ENCODE peak calls at places on chromosomes 5 and 9, in six cellular contexts. One of them, this sample, is unnamed.

GRCh38 chr5:113081881-113082546 is 105.4 kb downstream of the DCP2 start:
- DNase-seq in ovary: no peak
- DNase-seq in IMR-90: peak
- DNase-seq in K562: no peak
- DNase-seq in right atrium auricular region: no peak
- DNase-seq in tibial artery: no peak
- DNase-seq in this sample: no peak

GRCh38 chr9:86978986-86979385 is 31.7 kb upstream of the GAS1 start:
- DNase-seq in ovary: no peak
- DNase-seq in IMR-90: peak
- DNase-seq in K562: no peak
- DNase-seq in right atrium auricular region: no peak
- DNase-seq in tibial artery: no peak
- DNase-seq in this sample: no peak

GRCh38 chr5:93246093-93246855 is 334.7 kb downstream of the NR2F1-AS1 start:
- DNase-seq in ovary: peak
- DNase-seq in IMR-90: peak
- DNase-seq in K562: no peak
- DNase-seq in right atrium auricular region: no peak
- DNase-seq in tibial artery: no peak
- DNase-seq in this sample: peak

GRCh38 chr9:125700791-125701190 is 6.2 kb downstream of the MAPKAP1 start:
- DNase-seq in ovary: no peak
- DNase-seq in IMR-90: peak
- DNase-seq in K562: no peak
- DNase-seq in right atrium auricular region: no peak
- DNase-seq in tibial artery: no peak
- DNase-seq in this sample: no peak

GRCh38 chr5:153159611-153160010 is 330.9 kb upstream of the GRIA1 start:
- DNase-seq in ovary: no peak
- DNase-seq in IMR-90: no peak
- DNase-seq in K562: no peak
- DNase-seq in right atrium auricular region: no peak
- DNase-seq in tibial artery: no peak
- DNase-seq in this sample: no peak

GRCh38 chr9:29439961-29440360 is 1866.7 kb upstream of the C9orf72 start:
- DNase-seq in ovary: no peak
- DNase-seq in IMR-90: no peak
- DNase-seq in K562: no peak
- DNase-seq in right atrium auricular region: no peak
- DNase-seq in tibial artery: no peak
- DNase-seq in this sample: no peak

GRCh38 chr5:153784277-153784676 is 254.4 kb downstream of the FAM114A2 start:
- DNase-seq in ovary: no peak
- DNase-seq in IMR-90: no peak
- DNase-seq in K562: no peak
- DNase-seq in right atrium auricular region: no peak
- DNase-seq in tibial artery: no peak
- DNase-seq in this sample: no peak

GRCh38 chr5:147234825-147235635 is at the start of gene STK32A:
- DNase-seq in ovary: peak
- DNase-seq in IMR-90: no peak
- DNase-seq in K562: no peak
- DNase-seq in right atrium auricular region: no peak
- DNase-seq in tibial artery: peak
- DNase-seq in this sample: peak

GRCh38 chr5:107169871-107170270 is 500.9 kb downstream of the EFNA5 start:
- DNase-seq in ovary: no peak
- DNase-seq in IMR-90: no peak
- DNase-seq in K562: no peak
- DNase-seq in right atrium auricular region: no peak
- DNase-seq in tibial artery: no peak
- DNase-seq in this sample: no peak

GRCh38 chr5:98742395-98743073 is 30.9 kb upstream of the RGMB start:
- DNase-seq in ovary: no peak
- DNase-seq in IMR-90: no peak
- DNase-seq in K562: no peak
- DNase-seq in right atrium auricular region: no peak
- DNase-seq in tibial artery: no peak
- DNase-seq in this sample: no peak

GRCh38 chr9:126505697-126506346 is 107.9 kb upstream of the LMX1B start:
- DNase-seq in ovary: no peak
- DNase-seq in IMR-90: no peak
- DNase-seq in K562: no peak
- DNase-seq in right atrium auricular region: no peak
- DNase-seq in tibial artery: peak
- DNase-seq in this sample: no peak

GRCh38 chr5:72515211-72515610 is 8.0 kb upstream of the ZNF366 start:
- DNase-seq in ovary: no peak
- DNase-seq in IMR-90: no peak
- DNase-seq in K562: no peak
- DNase-seq in right atrium auricular region: no peak
- DNase-seq in tibial artery: no peak
- DNase-seq in this sample: no peak

GRCh38 chr5:72522607-72523006 is 15.4 kb upstream of the ZNF366 start:
- DNase-seq in ovary: no peak
- DNase-seq in IMR-90: no peak
- DNase-seq in K562: no peak
- DNase-seq in right atrium auricular region: no peak
- DNase-seq in tibial artery: no peak
- DNase-seq in this sample: no peak

GRCh38 chr5:72517961-72518690 is 10.9 kb upstream of the ZNF366 start:
- DNase-seq in ovary: no peak
- DNase-seq in IMR-90: no peak
- DNase-seq in K562: no peak
- DNase-seq in right atrium auricular region: peak
- DNase-seq in tibial artery: peak
- DNase-seq in this sample: no peak

GRCh38 chr5:72516916-72517315 is 9.7 kb upstream of the ZNF366 start:
- DNase-seq in ovary: no peak
- DNase-seq in IMR-90: no peak
- DNase-seq in K562: no peak
- DNase-seq in right atrium auricular region: no peak
- DNase-seq in tibial artery: no peak
- DNase-seq in this sample: no peak

GRCh38 chr5:72519191-72519590 is 12.0 kb upstream of the ZNF366 start:
- DNase-seq in ovary: no peak
- DNase-seq in IMR-90: no peak
- DNase-seq in K562: no peak
- DNase-seq in right atrium auricular region: no peak
- DNase-seq in tibial artery: no peak
- DNase-seq in this sample: no peak
- H3K27ac ChIP-seq in ovary: no peak
- H3K27ac ChIP-seq in IMR-90: no peak
- H3K27ac ChIP-seq in K562: no peak
- H3K27ac ChIP-seq in right atrium auricular region: peak
- H3K27ac ChIP-seq in tibial artery: peak
- H3K27ac ChIP-seq in this sample: no peak

DNA sequence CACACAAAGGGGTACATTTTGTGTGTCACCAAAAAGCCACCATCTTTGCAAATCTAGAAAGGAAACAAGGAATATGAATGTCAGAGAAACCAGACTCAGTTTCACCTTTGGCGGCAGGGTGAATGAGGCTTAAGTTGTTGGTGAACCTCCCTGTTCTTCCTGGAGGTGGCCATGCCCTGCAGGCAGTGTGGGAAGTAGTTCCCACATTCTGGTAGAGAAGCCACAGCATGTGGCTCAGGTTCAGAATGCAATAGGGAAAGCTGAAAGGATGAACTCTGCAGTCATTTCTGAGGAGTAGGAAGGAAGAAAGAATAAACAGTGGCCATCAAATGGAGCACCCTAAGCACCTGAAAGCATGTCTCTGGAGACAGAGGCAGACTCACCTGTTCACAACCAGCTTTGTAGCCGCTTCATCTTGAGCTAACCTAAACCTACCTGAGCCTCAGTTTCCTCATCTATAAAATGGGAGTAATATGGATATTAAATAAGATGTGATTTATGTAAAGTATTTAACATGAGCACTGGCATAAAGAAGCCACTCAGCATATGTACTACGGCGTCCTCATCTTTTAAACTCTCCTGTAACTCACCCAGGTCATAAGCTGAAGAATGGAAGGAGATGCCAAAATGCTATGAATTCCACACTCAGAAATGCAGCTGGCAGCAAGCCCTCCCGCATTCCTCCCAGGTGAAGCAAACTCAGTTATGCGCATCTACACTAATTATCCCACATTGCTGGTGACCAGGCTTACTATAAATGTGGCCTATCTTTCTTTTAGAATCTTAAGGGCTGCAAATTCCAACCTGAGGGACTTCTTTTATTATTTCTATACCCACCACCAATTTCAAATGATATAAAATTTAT is 86.0 kb downstream of the ZNF608 start:
- DNase-seq in ovary: no peak
- DNase-seq in IMR-90: no peak
- DNase-seq in K562: no peak
- DNase-seq in right atrium auricular region: no peak
- DNase-seq in tibial artery: no peak
- DNase-seq in this sample: peak
- H3K4me3 ChIP-seq in ovary: no peak
- H3K4me3 ChIP-seq in IMR-90: no peak
- H3K4me3 ChIP-seq in K562: no peak
- H3K4me3 ChIP-seq in right atrium auricular region: no peak
- H3K4me3 ChIP-seq in tibial artery: no peak
- H3K4me3 ChIP-seq in this sample: no peak

GRCh38 chr5:53261245-53261644 is 151.7 kb upstream of the MOCS2 start:
- DNase-seq in ovary: no peak
- DNase-seq in IMR-90: peak
- DNase-seq in K562: no peak
- DNase-seq in right atrium auricular region: no peak
- DNase-seq in tibial artery: no peak
- DNase-seq in this sample: no peak

GRCh38 chr5:53263151-53263550 is 153.6 kb upstream of the MOCS2 start:
- DNase-seq in ovary: no peak
- DNase-seq in IMR-90: no peak
- DNase-seq in K562: no peak
- DNase-seq in right atrium auricular region: no peak
- DNase-seq in tibial artery: no peak
- DNase-seq in this sample: no peak

GRCh38 chr5:53260446-53260845 is 150.9 kb upstream of the MOCS2 start:
- DNase-seq in ovary: no peak
- DNase-seq in IMR-90: no peak
- DNase-seq in K562: no peak
- DNase-seq in right atrium auricular region: no peak
- DNase-seq in tibial artery: no peak
- DNase-seq in this sample: no peak

GRCh38 chr5:53265043-53265442 is 155.5 kb upstream of the MOCS2 start:
- DNase-seq in ovary: no peak
- DNase-seq in IMR-90: peak
- DNase-seq in K562: no peak
- DNase-seq in right atrium auricular region: no peak
- DNase-seq in tibial artery: no peak
- DNase-seq in this sample: no peak

DNA sequence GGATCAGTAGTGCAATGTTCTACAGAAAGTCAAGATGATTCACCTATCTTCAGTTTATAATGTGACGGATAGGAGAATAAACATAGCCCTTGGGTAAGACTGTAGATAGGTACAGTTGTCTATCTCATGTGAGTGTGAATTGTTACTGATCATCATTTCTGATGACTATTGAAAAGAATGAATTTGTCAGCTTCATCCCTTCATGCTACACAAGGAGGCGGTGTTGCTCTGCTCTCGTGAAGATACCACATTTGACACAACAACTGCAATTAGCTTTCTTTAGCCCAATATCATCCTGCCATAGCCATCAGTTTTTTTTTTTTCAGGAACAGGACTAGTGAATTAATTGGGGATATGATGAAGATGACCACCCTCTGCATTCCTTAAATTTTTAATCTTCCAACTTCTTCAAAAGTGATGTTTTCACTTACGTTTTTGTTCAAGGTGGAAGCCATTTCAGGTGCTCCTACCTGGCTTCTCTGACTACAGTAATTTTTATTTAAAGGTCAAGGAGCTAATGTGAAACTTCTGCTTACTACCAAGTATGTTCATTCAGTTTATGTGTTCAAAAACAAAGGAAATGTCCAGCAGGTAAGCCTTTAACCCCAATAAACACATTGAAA is 152.9 kb upstream of the MOCS2 start:
- DNase-seq in ovary: peak
- DNase-seq in IMR-90: peak
- DNase-seq in K562: peak
- DNase-seq in right atrium auricular region: no peak
- DNase-seq in tibial artery: peak
- DNase-seq in this sample: peak
- TF ChIP-seq CTCF in ovary: peak
- TF ChIP-seq CTCF in IMR-90: peak
- TF ChIP-seq CTCF in K562: peak
- TF ChIP-seq CTCF in right atrium auricular region: peak
- TF ChIP-seq CTCF in tibial artery: peak
- TF ChIP-seq CTCF in this sample: no peak

GRCh38 chr9:124295097-124295794 is 37.5 kb downstream of the NEK6 start:
- DNase-seq in ovary: no peak
- DNase-seq in IMR-90: no peak
- DNase-seq in K562: no peak
- DNase-seq in right atrium auricular region: no peak
- DNase-seq in tibial artery: no peak
- DNase-seq in this sample: no peak

GRCh38 chr9:124297553-124297905 is 39.8 kb downstream of the NEK6 start:
- DNase-seq in ovary: peak
- DNase-seq in IMR-90: peak
- DNase-seq in K562: no peak
- DNase-seq in right atrium auricular region: peak
- DNase-seq in tibial artery: peak
- DNase-seq in this sample: peak

GRCh38 chr9:124296094-124296493 is 38.3 kb downstream of the NEK6 start:
- DNase-seq in ovary: no peak
- DNase-seq in IMR-90: no peak
- DNase-seq in K562: no peak
- DNase-seq in right atrium auricular region: no peak
- DNase-seq in tibial artery: no peak
- DNase-seq in this sample: no peak

GRCh38 chr9:124297915-124298645 is 40.3 kb downstream of the NEK6 start:
- DNase-seq in ovary: no peak
- DNase-seq in IMR-90: no peak
- DNase-seq in K562: no peak
- DNase-seq in right atrium auricular region: no peak
- DNase-seq in tibial artery: no peak
- DNase-seq in this sample: no peak

DNA sequence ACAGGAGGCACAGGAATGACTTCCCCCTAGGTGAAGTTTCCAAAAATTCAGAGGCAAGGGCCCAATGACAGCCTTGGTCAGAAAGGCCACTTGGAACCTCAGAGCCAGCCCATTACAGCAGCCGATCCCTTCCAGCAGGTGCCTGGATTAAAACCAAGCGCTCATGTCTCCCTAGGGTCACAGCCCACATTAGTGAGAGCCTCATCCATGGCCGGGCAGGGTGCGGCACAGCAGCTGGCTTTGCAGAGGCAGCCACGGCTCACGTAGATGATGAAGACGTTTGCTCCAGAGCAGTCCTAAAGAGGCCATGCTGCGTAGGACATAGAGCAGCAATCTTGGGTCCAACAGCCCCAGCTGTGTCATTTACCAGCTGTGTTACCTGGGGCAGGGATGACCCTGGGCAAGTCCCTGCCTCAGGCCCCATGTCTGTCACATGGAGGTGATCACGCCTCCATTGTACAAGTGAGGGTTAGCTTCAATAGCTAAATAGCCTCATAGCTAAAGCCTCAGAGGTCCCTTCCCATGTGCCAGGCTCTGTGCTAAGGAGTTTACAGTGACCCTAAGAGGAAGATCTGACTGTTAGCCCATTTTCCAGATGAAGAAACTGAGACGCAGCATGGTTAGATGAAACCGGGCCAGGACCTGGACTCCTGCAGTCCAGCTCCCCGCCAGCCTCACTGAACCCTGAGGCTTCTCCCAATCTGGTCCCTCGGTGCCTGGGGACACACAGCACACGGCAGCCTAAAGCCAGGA is 39.2 kb downstream of the NEK6 start:
- DNase-seq in ovary: no peak
- DNase-seq in IMR-90: no peak
- DNase-seq in K562: no peak
- DNase-seq in right atrium auricular region: no peak
- DNase-seq in tibial artery: no peak
- DNase-seq in this sample: no peak
- H3K27ac ChIP-seq in ovary: no peak
- H3K27ac ChIP-seq in IMR-90: peak
- H3K27ac ChIP-seq in K562: no peak
- H3K27ac ChIP-seq in right atrium auricular region: peak
- H3K27ac ChIP-seq in tibial artery: no peak
- H3K27ac ChIP-seq in this sample: no peak